ENCODE peak calls at places on chromosomes 3 and 15, in ten cellular contexts. W, Q, L, U, X, Z, E, I, A and P are unnamed samples.

GRCh38 chr15:67548862-67549651 is 6.6 kb downstream of the MAP2K5 start:
- ATAC-seq in X (peak), Z (no peak), L (peak), I (no peak), U (peak), A (no peak), W (no peak), E (no peak), Q (peak), P (no peak)

GRCh38 chr15:90024406-90024805 is 23.3 kb downstream of the ZNF710 start:
- ATAC-seq in W (no peak), X (no peak), Q (no peak), Z (no peak), A (no peak), E (no peak), L (no peak), U (no peak), I (no peak), P (no peak)

GRCh38 chr15:93235321-93235720 is 146.3 kb upstream of the RGMA start:
- ATAC-seq in X (no peak), I (no peak), U (no peak), E (no peak), W (no peak), L (no peak), Z (no peak), A (no peak), Q (no peak), P (no peak)

GRCh38 chr3:59698091-59698490 is 648.3 kb upstream of the CFAP20DC start:
- ATAC-seq in Z (no peak), U (no peak), L (no peak), X (no peak), E (no peak), I (no peak), W (no peak), A (no peak), Q (no peak), P (no peak)

GRCh38 chr3:188489639-188490405 is 335.9 kb downstream of the LPP start:
- ATAC-seq in Z (no peak), I (no peak), W (peak), U (no peak), A (no peak), E (no peak), L (no peak), Q (no peak), X (no peak), P (peak)

GRCh38 chr15:93047621-93048425 is 41.2 kb downstream of the RGMA start:
- ATAC-seq in U (peak), X (no peak), I (peak), W (peak), E (peak), A (peak), Z (no peak), Q (no peak), L (no peak), P (peak)

GRCh38 chr3:32856355-32856889 is 38.6 kb downstream of the TRIM71 start:
- ATAC-seq in Z (peak), A (no peak), I (peak), E (no peak), Q (peak), X (no peak), L (no peak), U (peak), W (no peak), P (no peak)

GRCh38 chr3:49856181-49857005 is at the start of gene TRAIP:
- ATAC-seq in Z (peak), L (peak), E (peak), W (peak), Q (peak), X (peak), I (peak), U (peak), A (peak), P (peak)

GRCh38 chr3:150391200-150391599 is 16.9 kb upstream of the TSC22D2 start:
- ATAC-seq in E (no peak), Z (no peak), W (no peak), Q (no peak), I (no peak), X (no peak), A (no peak), L (no peak), U (no peak), P (no peak)

GRCh38 chr15:80849308-80849707 is 70.1 kb downstream of the CEMIP start:
- ATAC-seq in E (no peak), Z (no peak), Q (peak), A (no peak), I (peak), L (peak), W (no peak), U (peak), X (peak), P (no peak)

GRCh38 chr15:39934415-39935044 is 615 bp downstream of the EIF2AK4 start:
- ATAC-seq in U (no peak), A (no peak), W (no peak), X (peak), E (peak), L (peak), I (peak), Z (peak), Q (peak), P (no peak)

GRCh38 chr15:95604634-95605036 is 725.9 kb upstream of the NR2F2 start:
- ATAC-seq in W (no peak), Q (peak), L (no peak), I (no peak), A (no peak), X (peak), E (no peak), U (no peak), Z (no peak), P (no peak)